ENCODE peak calls at places on chromosomes 2 and 18, in five cellular contexts. X is pancreas, Q is HTR-8/SVneo, U is EL, P is nucleus accumbens. N is an unnamed sample.

GRCh38 chr2:17960925-17961324 is 82.5 kb downstream of the KCNS3 start:
- DNase-seq in X (no peak), Q (no peak), U (no peak), P (no peak), N (no peak)

GRCh38 chr2:88239781-88240180 is 69.6 kb downstream of the THNSL2 start:
- DNase-seq in X (no peak), Q (no peak), U (no peak), P (no peak), N (no peak)

GRCh38 chr18:76643996-76644395 is 149.0 kb upstream of the ZNF516 start:
- DNase-seq in X (no peak), Q (no peak), U (no peak), P (no peak), N (no peak)

GRCh38 chr2:235715601-235716000 is 221.8 kb downstream of the AGAP1 start:
- DNase-seq in X (no peak), Q (no peak), U (no peak), P (no peak), N (no peak)

GRCh38 chr2:72847916-72848315 is 22.1 kb upstream of the EXOC6B start:
- DNase-seq in X (no peak), Q (no peak), U (no peak), P (no peak), N (no peak)

GRCh38 chr2:127664065-127664894 is 11.1 kb downstream of the LIMS2 start:
- DNase-seq in X (peak; percentile 1), Q (no peak), U (no peak), P (no peak), N (no peak)

GRCh38 chr2:205716126-205716525 is 33.8 kb downstream of the NRP2 start:
- DNase-seq in X (no peak), Q (no peak), U (no peak), P (no peak), N (no peak)

GRCh38 chr2:128310094-128310716 is 8.5 kb downstream of the HS6ST1 start:
- DNase-seq in X (peak; percentile 6), Q (no peak), U (no peak), P (no peak), N (no peak)

GRCh38 chr2:20539776-20540586 is 93.1 kb downstream of the RHOB start:
- DNase-seq in X (no peak), Q (no peak), U (no peak), P (no peak), N (no peak)

GRCh38 chr2:26612522-26613240 is 28.5 kb downstream of the CIB4 start:
- DNase-seq in X (no peak), Q (no peak), U (no peak), P (peak; percentile 26), N (no peak)

N was measured in GM04503.